ENCODE peak calls at places on chromosomes 1 and 21, in nine cellular contexts. D, F, Z, U, C, B, W, E and T are unnamed samples.

GRCh38 chr1:110144366-110144765 is 5.9 kb upstream of the SLC6A17 start:
- DNase-seq in D (no peak), F (no peak), Z (no peak), U (no peak), C (no peak), B (no peak), W (no peak), E (no peak), T (no peak)

GRCh38 chr1:33814166-33814565 is 49.7 kb upstream of the HMGB4 start:
- DNase-seq in D (no peak), F (peak), Z (no peak), U (no peak), C (no peak), B (peak), W (no peak), E (no peak), T (no peak)

GRCh38 chr21:36203603-36203889 is 46.9 kb downstream of the DOP1B start:
- DNase-seq in D (peak), F (peak), Z (peak), U (no peak), C (no peak), B (peak), W (peak), E (peak), T (no peak)

GRCh38 chr1:167430849-167431242 is 87.5 kb downstream of the CD247 start:
- DNase-seq in D (no peak), F (no peak), Z (no peak), U (no peak), C (no peak), B (no peak), W (no peak), E (no peak), T (no peak)

GRCh38 chr1:243580072-243580471 is 270.0 kb downstream of the AKT3 start:
- DNase-seq in D (no peak), F (no peak), Z (no peak), U (no peak), C (no peak), B (no peak), W (peak), E (no peak), T (no peak)

GRCh38 chr21:38112219-38112789 is 144.5 kb upstream of the KCNJ15 start:
- DNase-seq in D (no peak), F (no peak), Z (no peak), U (no peak), C (no peak), B (no peak), W (no peak), E (no peak), T (no peak)

GRCh38 chr1:15719721-15720120 is 16.3 kb upstream of the SLC25A34 start:
- DNase-seq in D (no peak), F (no peak), Z (no peak), U (no peak), C (no peak), B (no peak), W (no peak), E (no peak), T (peak)

GRCh38 chr1:2258996-2259395 is 30.9 kb downstream of the SKI start:
- DNase-seq in D (no peak), F (no peak), Z (no peak), U (no peak), C (no peak), B (no peak), W (no peak), E (no peak), T (peak)

GRCh38 chr1:30696831-30697230 is 26.6 kb downstream of the MATN1 start:
- DNase-seq in D (no peak), F (no peak), Z (no peak), U (no peak), C (no peak), B (no peak), W (no peak), E (no peak), T (no peak)

GRCh38 chr1:3674100-3675094 is 22.1 kb downstream of the TP73 start:
- DNase-seq in D (no peak), F (peak), Z (no peak), U (peak), C (no peak), B (no peak), W (no peak), E (no peak), T (no peak)

GRCh38 chr1:2190491-2190976 is 4.0 kb downstream of the FAAP20 start:
- DNase-seq in D (no peak), F (peak), Z (no peak), U (no peak), C (no peak), B (peak), W (no peak), E (no peak), T (no peak)

GRCh38 chr1:226650236-226650841 is 88.7 kb downstream of the ITPKB start:
- DNase-seq in D (no peak), F (no peak), Z (no peak), U (peak), C (peak), B (no peak), W (no peak), E (no peak), T (peak)

GRCh38 chr1:226649780-226650179 is 89.3 kb downstream of the ITPKB start:
- DNase-seq in D (no peak), F (peak), Z (no peak), U (peak), C (no peak), B (peak), W (no peak), E (no peak), T (peak)

GRCh38 chr1:226651732-226652105 is 87.4 kb downstream of the ITPKB start:
- DNase-seq in D (no peak), F (no peak), Z (no peak), U (no peak), C (no peak), B (no peak), W (no peak), E (no peak), T (no peak)

GRCh38 chr1:226652613-226653012 is 86.5 kb downstream of the ITPKB start:
- DNase-seq in D (no peak), F (no peak), Z (no peak), U (no peak), C (no peak), B (no peak), W (no peak), E (no peak), T (no peak)

DNA sequence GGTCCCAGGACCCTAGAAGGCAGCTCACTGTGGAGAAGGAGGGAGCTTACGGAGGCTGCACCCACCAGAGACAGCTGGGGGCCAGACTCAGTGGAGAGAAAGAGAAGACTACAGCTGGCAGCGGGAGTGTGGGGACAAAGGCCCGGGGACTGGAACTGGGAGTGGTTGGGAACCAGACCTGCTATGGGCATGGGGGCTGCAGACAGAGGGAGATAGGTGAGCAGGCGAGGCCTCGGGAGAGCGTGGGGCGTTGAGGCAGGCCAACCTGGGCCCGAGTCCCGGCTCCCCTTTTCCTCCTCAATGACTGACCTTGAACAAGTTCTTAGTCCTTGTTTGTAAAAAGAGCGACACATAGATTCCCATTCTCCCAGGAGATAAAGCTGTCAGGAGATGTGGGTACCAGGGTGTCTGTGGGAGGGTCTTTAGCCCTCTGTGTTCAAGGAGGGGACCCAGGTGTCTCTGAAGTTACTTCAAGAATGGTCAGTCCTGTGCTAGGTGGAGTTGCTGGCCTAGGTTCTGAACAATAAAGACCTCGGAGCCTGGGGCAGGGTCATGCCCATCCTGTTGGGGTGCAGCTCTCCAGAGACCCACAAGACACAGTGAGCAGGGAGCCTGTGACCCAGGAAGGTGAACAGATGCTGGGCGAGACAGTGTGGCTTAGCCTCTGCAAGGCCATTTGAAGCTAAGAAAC is 87.9 kb downstream of the ITPKB start:
- DNase-seq in D (no peak), F (no peak), Z (no peak), U (no peak), C (no peak), B (no peak), W (no peak), E (no peak), T (no peak)
- TF ChIP-seq EZH2phosphoT487 in D (no peak), F (no peak), Z (no peak), U (no peak), C (no peak), B (no peak), W (no peak), E (no peak), T (no peak)

DNA sequence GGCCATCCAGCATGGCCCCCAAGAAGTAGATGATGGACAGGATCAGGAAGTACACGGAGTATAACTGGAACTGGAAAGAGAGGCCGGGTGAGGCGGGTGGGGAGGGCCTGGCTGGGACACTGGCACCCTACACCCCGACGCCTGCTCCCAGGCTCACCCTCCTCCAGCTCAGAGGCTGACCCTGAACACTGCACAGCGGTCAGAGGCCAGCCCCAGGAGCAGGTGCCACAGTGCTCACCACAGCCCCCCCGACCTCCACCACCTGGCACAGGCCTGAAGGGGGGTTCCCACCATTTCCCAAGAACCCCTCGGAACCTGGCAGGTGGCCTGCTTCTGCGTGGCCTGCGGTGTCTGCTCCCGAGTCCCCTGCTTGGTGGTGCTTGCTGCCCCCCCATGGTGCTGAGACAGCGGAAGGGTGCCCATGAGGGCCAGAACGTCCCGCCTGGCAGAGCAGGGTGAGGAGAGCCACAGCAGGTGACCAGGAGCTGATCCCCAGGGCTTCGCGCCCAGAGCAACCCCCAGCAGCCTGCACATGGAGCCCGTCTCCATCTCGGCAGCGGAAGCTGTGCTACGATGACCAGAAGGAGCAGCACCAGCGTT is 26.1 kb downstream of the SLC19A1 start:
- DNase-seq in D (no peak), F (no peak), Z (no peak), U (no peak), C (no peak), B (no peak), W (no peak), E (no peak), T (no peak)
- TF ChIP-seq EZH2phosphoT487 in D (no peak), F (no peak), Z (no peak), U (no peak), C (no peak), B (no peak), W (no peak), E (no peak), T (no peak)

DNA sequence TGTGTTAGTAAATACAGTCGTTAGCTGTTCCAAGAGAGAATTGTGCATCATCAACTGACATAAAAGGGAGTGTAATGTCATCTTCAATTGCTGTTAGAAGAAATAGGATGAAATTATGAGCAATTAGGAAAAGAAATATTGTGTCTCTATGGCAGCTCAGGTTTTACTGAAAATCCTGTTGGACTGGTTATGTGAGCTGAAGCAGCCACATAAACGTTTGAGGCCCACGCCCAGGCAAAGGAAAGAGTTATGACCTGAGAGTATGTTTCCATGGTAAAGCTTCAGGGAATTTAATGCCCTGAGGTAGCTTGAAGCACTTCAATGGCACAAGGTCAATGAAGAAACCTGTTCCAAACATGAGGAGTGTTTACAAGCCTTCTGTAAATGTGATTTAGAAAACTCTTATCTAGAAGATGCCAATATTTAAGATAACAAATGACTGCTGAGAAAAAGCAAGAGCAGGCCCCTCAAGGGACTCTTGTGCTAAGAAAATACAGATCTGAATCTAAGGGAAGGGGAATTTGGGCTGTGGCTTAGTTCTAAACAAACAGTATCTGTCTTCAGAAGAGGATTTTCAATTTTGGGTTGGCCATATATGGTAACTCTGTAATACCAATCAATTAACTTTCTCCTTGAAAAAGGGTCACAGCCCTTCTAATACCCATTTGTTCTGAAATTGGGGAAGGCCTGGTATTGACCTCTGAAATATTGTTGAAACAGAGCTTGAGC is 384.2 kb downstream of the SEC16B start:
- DNase-seq in D (no peak), F (peak), Z (no peak), U (no peak), C (no peak), B (peak), W (peak), E (no peak), T (no peak)
- TF ChIP-seq EZH2phosphoT487 in D (no peak), F (no peak), Z (no peak), U (no peak), C (no peak), B (no peak), W (no peak), E (no peak), T (no peak)

GRCh38 chr1:178267646-178268094 is 173.8 kb downstream of the RASAL2 start:
- DNase-seq in D (peak), F (peak), Z (no peak), U (peak), C (no peak), B (peak), W (no peak), E (no peak), T (no peak)
- TF ChIP-seq EZH2phosphoT487 in D (no peak), F (no peak), Z (no peak), U (no peak), C (no peak), B (no peak), W (no peak), E (no peak), T (no peak)

DNA sequence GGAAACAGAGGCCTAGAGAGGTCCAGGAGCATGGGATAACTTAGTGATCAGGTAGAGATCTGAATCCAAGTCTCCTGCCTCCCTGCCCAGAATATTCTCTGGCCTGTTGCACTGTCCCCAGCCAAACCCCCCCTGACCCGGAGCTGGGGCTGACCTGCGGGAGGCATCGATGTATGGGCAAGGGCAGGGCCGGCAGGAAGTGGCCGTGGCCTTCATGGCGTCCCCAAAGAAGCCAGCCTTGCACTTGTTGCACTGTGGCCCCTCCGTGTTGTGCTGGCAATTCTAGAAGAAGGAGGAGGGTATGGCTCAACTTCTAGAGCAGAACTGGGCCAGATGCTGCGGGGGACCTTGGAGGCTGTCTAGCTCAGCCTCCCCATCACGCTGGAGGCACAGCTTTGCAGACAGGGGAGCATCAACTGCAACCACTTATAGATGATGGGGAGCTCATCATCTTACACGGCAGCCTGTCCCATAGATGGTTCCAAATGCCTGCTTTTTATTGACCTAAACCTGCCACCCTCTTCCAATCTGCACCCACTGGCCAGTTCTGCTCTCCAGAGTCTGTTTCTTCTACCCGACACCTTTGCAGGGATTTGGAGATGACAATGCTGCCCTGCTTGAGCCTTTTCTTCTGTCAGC is 58.2 kb downstream of the HSPG2 start:
- DNase-seq in D (no peak), F (no peak), Z (no peak), U (no peak), C (no peak), B (no peak), W (no peak), E (no peak), T (no peak)
- TF ChIP-seq EZH2phosphoT487 in D (no peak), F (no peak), Z (no peak), U (no peak), C (no peak), B (no peak), W (no peak), E (no peak), T (no peak)

GRCh38 chr1:209742409-209743144 is 13.3 kb upstream of the TRAF3IP3 start:
- DNase-seq in D (no peak), F (peak), Z (no peak), U (no peak), C (no peak), B (no peak), W (no peak), E (no peak), T (peak)
- TF ChIP-seq EZH2phosphoT487 in D (no peak), F (no peak), Z (no peak), U (no peak), C (no peak), B (no peak), W (no peak), E (no peak), T (no peak)